ENCODE peak calls at places on chromosomes 16 and 17, in four cellular contexts. Y, N, L and R are unnamed samples.

GRCh38 chr16:1810536-1810935 is 16.1 kb downstream of the HAGH start:
- DNase-seq in Y (no peak), N (no peak), L (no peak), R (no peak)

GRCh38 chr17:81071761-81072741 is 37.1 kb downstream of the BAIAP2 start:
- DNase-seq in Y (no peak), N (no peak), L (no peak), R (no peak)

GRCh38 chr17:42918902-42919521 is 18.4 kb downstream of the G6PC1 start:
- DNase-seq in Y (no peak), N (no peak), L (no peak), R (no peak)

GRCh38 chr17:35973333-35974260 is 7.7 kb downstream of the CCL16 start:
- DNase-seq in Y (no peak), N (no peak), L (no peak), R (peak; percentile 94)

GRCh38 chr16:4570688-4571321 is 14.7 kb downstream of the C16orf96 start:
- DNase-seq in Y (no peak), N (no peak), L (no peak), R (no peak)

GRCh38 chr17:40063034-40063765 is 435 bp downstream of the THRA start:
- DNase-seq in Y (peak; percentile 45), N (no peak), L (peak; percentile 61), R (peak; percentile 67)

GRCh38 chr16:30382398-30383015 is at the start of gene SEPTIN1:
- DNase-seq in Y (no peak), N (no peak), L (no peak), R (no peak)

GRCh38 chr16:27369806-27370205 is 32.2 kb upstream of the IL21R start:
- DNase-seq in Y (no peak), N (no peak), L (no peak), R (no peak)

GRCh38 chr16:51161440-51162195 is 10.5 kb upstream of the SALL1 start:
- DNase-seq in Y (no peak), N (no peak), L (no peak), R (no peak)

GRCh38 chr17:45341389-45342158 is 24.8 kb upstream of the MAP3K14 start:
- DNase-seq in Y (peak; percentile 73), N (peak; percentile 66), L (no peak), R (peak; percentile 60)

GRCh38 chr16:72901012-72901411 is 146.9 kb downstream of the ZFHX3 start:
- DNase-seq in Y (no peak), N (no peak), L (no peak), R (no peak)

GRCh38 chr17:54906713-54907112 is 6.1 kb downstream of the TOM1L1 start:
- DNase-seq in Y (no peak), N (no peak), L (no peak), R (no peak)

GRCh38 chr17:2837147-2837561 is 40.9 kb downstream of the RAP1GAP2 start:
- DNase-seq in Y (no peak), N (no peak), L (no peak), R (no peak)

DNA sequence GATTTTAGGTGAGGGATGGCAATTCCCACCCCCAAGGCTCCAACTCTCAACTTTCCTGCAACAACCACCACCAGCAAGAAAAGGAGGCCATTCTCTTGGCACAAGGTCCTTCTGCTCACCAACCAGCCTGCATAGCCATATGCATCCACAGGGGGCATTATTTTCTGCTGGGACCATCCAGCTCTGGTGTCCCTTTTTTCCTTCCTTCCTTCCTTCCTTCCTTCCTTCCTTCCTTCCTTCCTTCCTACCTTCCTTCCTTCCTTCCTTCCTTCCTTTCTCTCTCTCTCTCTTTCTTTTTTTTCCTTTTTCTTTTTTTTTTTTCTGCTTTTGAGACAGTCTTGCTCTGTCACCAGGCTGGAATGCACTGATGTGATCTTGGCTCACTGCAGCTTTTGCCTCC is 21.1 kb upstream of the COX10 start:
- DNase-seq in Y (no peak), N (no peak), L (no peak), R (no peak)
- TF ChIP-seq CTCF in Y (no peak), N (peak; percentile 61), L (no peak), R (no peak)

GRCh38 chr17:56426901-56427300 is 166.6 kb upstream of the NOG start:
- DNase-seq in Y (no peak), N (no peak), L (no peak), R (no peak)
- H3K27ac ChIP-seq in Y (no peak overlapping the region), N (no peak overlapping the region), L (no peak overlapping the region), R (no peak overlapping the region)

GRCh38 chr16:77434022-77434364 is 841 bp downstream of the ADAMTS18 start:
- DNase-seq in Y (no peak), N (no peak), L (no peak), R (no peak)

GRCh38 chr16:77435240-77435819 is 496 bp upstream of the ADAMTS18 start:
- DNase-seq in Y (no peak), N (no peak), L (no peak), R (no peak)

GRCh38 chr16:77432264-77432663 is 2.6 kb downstream of the ADAMTS18 start:
- DNase-seq in Y (no peak), N (no peak), L (no peak), R (no peak)

GRCh38 chr16:77433146-77433545 is 1.7 kb downstream of the ADAMTS18 start:
- DNase-seq in Y (no peak), N (no peak), L (no peak), R (no peak)

DNA sequence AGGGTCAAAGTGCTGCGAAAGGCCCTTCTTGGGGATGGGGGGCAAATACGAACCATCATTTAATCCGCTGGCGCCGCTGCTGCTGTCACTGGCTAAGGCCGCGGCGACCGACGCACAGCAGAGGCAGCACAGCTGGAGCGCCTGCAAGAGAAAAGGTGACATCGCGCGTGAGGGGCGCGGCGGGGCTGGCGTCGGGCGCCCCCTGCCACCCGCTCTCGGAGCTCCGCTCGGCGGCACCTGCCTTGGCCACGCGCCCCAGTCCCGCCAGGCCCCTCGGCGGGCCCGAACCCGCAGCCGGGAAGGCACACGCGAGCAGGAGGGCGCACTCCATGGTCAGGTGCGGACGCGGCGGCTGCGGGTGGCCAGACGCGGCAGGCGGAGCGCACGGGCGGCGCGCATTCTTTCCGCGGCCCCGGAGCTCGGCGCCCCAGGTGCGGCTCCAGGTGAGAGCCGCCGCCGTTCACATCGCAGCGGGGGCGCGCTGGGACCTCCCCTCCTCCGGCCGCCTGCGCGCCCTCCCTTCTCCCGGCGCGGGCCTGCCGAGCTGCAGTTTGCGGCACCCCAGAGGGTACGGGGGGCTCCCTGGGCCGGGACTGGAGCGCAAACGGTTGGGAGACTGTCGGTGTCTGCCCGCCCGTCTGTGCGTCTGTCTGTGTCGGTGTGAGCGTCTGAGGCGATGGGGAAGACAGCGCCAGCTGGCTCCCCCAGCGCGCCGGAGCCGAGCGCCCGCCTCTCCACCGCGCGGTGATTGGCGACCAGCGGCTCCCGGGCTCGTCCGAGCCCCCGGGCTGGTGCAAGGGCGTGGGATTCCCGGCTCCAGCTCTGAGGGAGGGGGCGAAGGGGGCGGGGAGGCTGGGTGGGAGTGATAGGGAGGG is at the start of gene ADAMTS18:
- DNase-seq in Y (no peak), N (no peak), L (no peak), R (no peak)
- H3K4me3 ChIP-seq in Y (no peak within 1 kb of the TSS), N (no peak within 1 kb of the TSS), L (no peak within 1 kb of the TSS), R (no peak within 1 kb of the TSS)

GRCh38 chr17:61371606-61372005 is 28.0 kb upstream of the TBX2 start:
- DNase-seq in Y (no peak), N (no peak), L (no peak), R (no peak)
- TF ChIP-seq CTCF in Y (no peak), N (no peak), L (no peak), R (no peak)

DNA sequence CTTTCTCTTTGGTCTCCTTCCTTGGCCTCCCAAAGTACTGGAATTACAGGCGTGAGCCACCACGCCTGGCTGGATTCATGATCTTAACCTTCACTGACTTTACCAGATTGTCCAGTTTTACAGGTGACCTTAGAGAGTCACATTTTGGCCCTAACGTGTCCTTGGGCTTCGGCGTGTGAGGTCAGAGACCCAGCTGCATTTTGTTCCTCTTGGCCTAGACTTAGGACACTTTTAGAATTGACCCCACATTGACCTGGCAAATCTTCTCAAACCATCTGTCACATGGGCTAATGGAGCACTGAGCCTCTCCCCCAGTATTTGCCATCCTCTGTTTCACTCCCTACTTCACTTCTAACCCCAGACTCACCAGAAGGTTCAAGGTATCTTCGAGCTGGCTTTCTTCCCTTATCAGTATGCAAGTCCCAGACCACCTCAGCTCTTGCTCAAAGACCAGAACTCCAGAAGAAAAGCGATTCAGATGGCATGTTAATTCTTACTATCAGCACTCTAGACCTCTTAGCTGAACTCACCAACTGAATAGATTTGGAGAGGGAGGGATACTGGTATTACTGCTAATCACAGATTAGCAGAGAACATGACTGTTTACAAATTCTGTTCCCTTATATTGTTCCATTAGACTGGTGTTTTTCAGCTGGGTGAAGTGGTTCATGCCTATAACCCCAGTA is 1.8 kb upstream of the CYTH1 start:
- DNase-seq in Y (no peak), N (no peak), L (no peak), R (no peak)
- H3K27ac ChIP-seq in Y (peak overlapping the region; percentile 97), N (peak overlapping the region; percentile 17), L (peak overlapping the region; percentile 83), R (peak overlapping the region; percentile 75)